ENCODE peak calls at places on chromosomes 11 and 22, in eight cellular contexts. B is MM.1S, C is A673, Q is body of pancreas, D is colonic mucosa, G is heart right ventricle, S is OCI-LY7, Z is Peyer's patch. U is an unnamed sample.

GRCh38 chr22:35212996-35213395 is 44.3 kb upstream of the HMGXB4 start:
- DNase-seq in B (no peak), C (no peak), Q (no peak), D (no peak), G (no peak), S (no peak), Z (no peak), U (no peak)

GRCh38 chr11:8261921-8262551 is 1.6 kb downstream of the LMO1 start:
- DNase-seq in B (no peak), C (no peak), Q (peak), D (no peak), G (no peak), S (no peak), Z (no peak), U (peak)

GRCh38 chr11:122721201-122721963 is 65.9 kb downstream of the UBASH3B start:
- DNase-seq in B (no peak), C (no peak), Q (no peak), D (no peak), G (no peak), S (no peak), Z (no peak), U (no peak)

GRCh38 chr11:36340909-36341308 is 44.8 kb downstream of the PRR5L start:
- DNase-seq in B (no peak), C (no peak), Q (no peak), D (no peak), G (no peak), S (no peak), Z (no peak), U (no peak)

GRCh38 chr11:1921576-1922141 is 2.2 kb downstream of the TNNT3 start:
- DNase-seq in B (no peak), C (no peak), Q (no peak), D (peak), G (no peak), S (no peak), Z (no peak), U (no peak)

GRCh38 chr11:114289779-114290178 is 6.4 kb upstream of the NNMT start:
- DNase-seq in B (no peak), C (no peak), Q (no peak), D (no peak), G (no peak), S (no peak), Z (no peak), U (no peak)

GRCh38 chr11:65288706-65289536 is 25.7 kb upstream of the CDC42EP2 start:
- DNase-seq in B (no peak), C (peak), Q (peak), D (no peak), G (no peak), S (no peak), Z (no peak), U (no peak)

GRCh38 chr11:134646561-134646960 is 234.5 kb upstream of the B3GAT1 start:
- DNase-seq in B (no peak), C (no peak), Q (no peak), D (no peak), G (no peak), S (no peak), Z (no peak), U (no peak)

GRCh38 chr11:59528741-59529140 is 17.4 kb downstream of the OR4D9 start:
- DNase-seq in B (no peak), C (no peak), Q (no peak), D (no peak), G (no peak), S (no peak), Z (no peak), U (no peak)

GRCh38 chr11:33005175-33005574 is 10.5 kb upstream of the DEPDC7 start:
- DNase-seq in B (no peak), C (no peak), Q (no peak), D (no peak), G (no peak), S (no peak), Z (no peak), U (no peak)

GRCh38 chr11:18594999-18595749 is 4.4 kb upstream of the MISFA start:
- DNase-seq in B (no peak), C (no peak), Q (no peak), D (no peak), G (no peak), S (no peak), Z (no peak), U (peak)

GRCh38 chr11:123064268-123064657 is 2.3 kb upstream of the HSPA8 start:
- DNase-seq in B (no peak), C (no peak), Q (no peak), D (no peak), G (no peak), S (peak), Z (no peak), U (no peak)

GRCh38 chr11:37230865-37231264 is 632.8 kb upstream of the RAG2 start:
- DNase-seq in B (no peak), C (peak), Q (no peak), D (no peak), G (no peak), S (no peak), Z (no peak), U (no peak)

GRCh38 chr22:30201970-30202369 is 44.6 kb downstream of the LIF start:
- DNase-seq in B (no peak), C (no peak), Q (no peak), D (no peak), G (no peak), S (no peak), Z (no peak), U (no peak)

GRCh38 chr11:9757809-9758675 is 94.2 kb downstream of the SWAP70 start:
- DNase-seq in B (peak), C (peak), Q (peak), D (peak), G (peak), S (peak), Z (peak), U (peak)

GRCh38 chr11:126595560-126595959 is 240.1 kb downstream of the ST3GAL4 start:
- DNase-seq in B (no peak), C (no peak), Q (no peak), D (no peak), G (no peak), S (no peak), Z (no peak), U (no peak)

GRCh38 chr11:57083641-57084385 is 95.1 kb downstream of the OR5AK2 start:
- DNase-seq in B (no peak), C (no peak), Q (no peak), D (no peak), G (no peak), S (no peak), Z (no peak), U (no peak)

GRCh38 chr11:68036717-68037239 is 2.0 kb upstream of the TCIRG1 start:
- DNase-seq in B (no peak), C (no peak), Q (peak), D (no peak), G (peak), S (no peak), Z (peak), U (no peak)

GRCh38 chr22:31148953-31149627 is 8.8 kb upstream of the PLA2G3 start:
- DNase-seq in B (peak), C (peak), Q (peak), D (peak), G (peak), S (peak), Z (peak), U (peak)

GRCh38 chr11:35822815-35823495 is 120.9 kb upstream of the LDLRAD3 start:
- DNase-seq in B (no peak), C (peak), Q (no peak), D (no peak), G (no peak), S (no peak), Z (no peak), U (no peak)

GRCh38 chr11:115623021-115623451 is 118.8 kb upstream of the CADM1 start:
- DNase-seq in B (no peak), C (no peak), Q (peak), D (peak), G (peak), S (no peak), Z (peak), U (peak)

GRCh38 chr11:88979641-88980040 is 86.1 kb downstream of the GRM5 start:
- DNase-seq in B (no peak), C (no peak), Q (no peak), D (no peak), G (no peak), S (no peak), Z (no peak), U (no peak)

GRCh38 chr11:116535120-116535519 is 237.7 kb downstream of the BUD13 start:
- DNase-seq in B (no peak), C (no peak), Q (no peak), D (no peak), G (no peak), S (no peak), Z (no peak), U (peak)

GRCh38 chr11:119572481-119573424 is 149.8 kb upstream of the THY1 start:
- DNase-seq in B (no peak), C (no peak), Q (no peak), D (no peak), G (no peak), S (no peak), Z (no peak), U (no peak)

GRCh38 chr22:37659066-37659896 is 758 bp downstream of the PDXP start:
- DNase-seq in B (peak), C (no peak), Q (peak), D (peak), G (no peak), S (peak), Z (peak), U (peak)

DNA sequence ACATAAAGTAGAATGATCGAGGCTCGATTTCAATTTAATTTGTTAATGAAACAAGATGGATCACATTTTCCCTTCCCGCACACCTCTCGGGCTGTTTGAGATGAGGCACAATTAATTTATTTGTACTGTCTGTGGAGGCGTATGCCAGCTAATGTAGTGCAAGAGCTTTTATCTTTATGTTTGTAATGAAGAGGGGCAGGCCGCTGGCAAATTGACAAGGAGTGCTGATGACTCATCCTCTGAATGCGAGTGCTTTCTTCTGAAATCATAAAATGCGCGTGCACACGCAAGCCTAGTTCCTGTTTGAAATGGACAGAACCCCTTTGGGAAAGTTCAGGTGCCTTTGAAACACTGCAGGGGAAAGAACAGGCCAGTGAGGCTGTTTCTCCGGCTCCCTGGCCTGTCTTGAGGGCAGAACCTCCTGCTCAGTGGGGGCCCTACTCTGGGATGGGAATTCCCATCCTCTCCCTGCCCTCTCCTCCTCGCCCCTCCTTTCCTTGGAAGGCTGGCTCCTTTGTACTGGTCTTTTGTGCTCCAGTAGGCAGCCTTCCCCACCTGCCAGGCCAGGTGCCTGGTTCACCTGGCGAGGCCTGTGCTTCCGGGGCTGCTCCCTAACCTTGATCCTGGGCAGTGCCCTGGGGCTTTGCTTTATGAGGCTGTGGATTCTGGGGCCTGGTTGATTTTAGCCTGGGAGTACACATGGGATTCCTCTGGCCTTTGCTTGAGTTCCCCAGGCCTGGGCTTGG is 50.3 kb downstream of the TEAD1 start:
- DNase-seq in B (no peak), C (peak), Q (peak), D (peak), G (peak), S (no peak), Z (peak), U (no peak)
- H3K27ac ChIP-seq in B (no peak), C (peak), Q (peak), D (peak), G (no peak), S (no peak), Z (no peak), U (peak)

GRCh38 chr11:69654001-69654659 is 13.2 kb downstream of the CCND1 start:
- DNase-seq in B (no peak), C (no peak), Q (peak), D (no peak), G (no peak), S (no peak), Z (no peak), U (no peak)
- H3K4me3 ChIP-seq in B (no peak), C (no peak), Q (no peak), D (no peak), G (no peak), S (no peak), Z (no peak), U (no peak)

GRCh38 chr11:85826096-85826855 is 15.3 kb upstream of the SYTL2 start:
- DNase-seq in B (peak), C (peak), Q (no peak), D (no peak), G (peak), S (peak), Z (no peak), U (no peak)
- TF ChIP-seq CTCF in B (peak), C (peak), Q (no peak), D (peak), G (peak), S (peak), Z (no peak), U (peak)

DNA sequence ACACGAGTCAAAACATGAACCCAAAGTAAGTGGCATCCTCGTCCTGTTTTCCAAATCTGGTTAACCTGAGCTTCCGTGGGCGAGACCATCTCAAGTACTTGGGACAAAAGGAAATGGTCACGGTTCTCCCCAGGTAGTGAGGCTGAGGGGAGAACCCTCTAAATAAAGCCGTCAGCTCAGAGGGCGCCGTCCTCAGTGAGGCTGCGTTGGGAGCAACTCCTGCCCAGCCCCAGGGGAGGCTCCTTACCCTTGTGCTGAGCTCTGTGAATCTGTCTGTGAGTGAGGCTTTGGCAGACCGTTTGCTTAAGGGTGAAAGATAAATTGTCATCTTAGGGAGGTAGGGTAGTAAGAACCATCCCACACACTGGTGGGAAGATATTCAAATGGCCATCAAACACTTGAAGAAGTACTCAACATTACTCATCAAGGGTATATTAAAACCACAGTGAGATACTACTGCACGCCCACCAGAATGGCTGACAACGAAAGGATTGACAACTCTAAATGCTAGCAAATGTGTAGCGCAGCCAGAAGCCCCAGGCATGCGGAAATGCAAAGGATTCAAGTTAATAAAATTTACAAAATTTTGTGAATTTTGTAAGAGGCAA is 321.0 kb downstream of the TBC1D22A start:
- DNase-seq in B (no peak), C (no peak), Q (no peak), D (no peak), G (no peak), S (no peak), Z (no peak), U (no peak)
- H3K27ac ChIP-seq in B (no peak), C (no peak), Q (no peak), D (no peak), G (no peak), S (no peak), Z (no peak), U (no peak)

DNA sequence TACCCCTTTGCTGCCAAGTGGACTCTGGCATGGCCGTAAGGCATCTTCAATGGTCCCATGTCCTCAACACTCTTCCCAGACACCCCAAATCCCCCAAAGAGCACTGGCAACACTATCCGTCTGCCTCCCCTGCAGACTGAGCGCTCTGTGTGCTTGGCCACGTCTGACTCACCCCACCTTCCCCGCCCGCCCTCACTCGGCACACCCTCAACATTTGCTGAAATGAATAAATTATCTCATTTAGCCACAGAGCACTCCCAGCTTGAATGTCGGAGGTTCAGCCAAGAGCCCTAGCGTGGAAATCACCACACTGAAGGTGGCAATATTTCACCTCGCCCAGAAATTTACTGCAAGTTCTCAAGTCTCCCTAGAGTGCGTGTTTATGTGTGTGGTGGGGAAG is 46.5 kb upstream of the TCF20 start:
- DNase-seq in B (no peak), C (peak), Q (no peak), D (peak), G (no peak), S (no peak), Z (peak), U (no peak)
- H3K4me3 ChIP-seq in B (no peak), C (no peak), Q (no peak), D (peak), G (no peak), S (no peak), Z (no peak), U (no peak)

DNA sequence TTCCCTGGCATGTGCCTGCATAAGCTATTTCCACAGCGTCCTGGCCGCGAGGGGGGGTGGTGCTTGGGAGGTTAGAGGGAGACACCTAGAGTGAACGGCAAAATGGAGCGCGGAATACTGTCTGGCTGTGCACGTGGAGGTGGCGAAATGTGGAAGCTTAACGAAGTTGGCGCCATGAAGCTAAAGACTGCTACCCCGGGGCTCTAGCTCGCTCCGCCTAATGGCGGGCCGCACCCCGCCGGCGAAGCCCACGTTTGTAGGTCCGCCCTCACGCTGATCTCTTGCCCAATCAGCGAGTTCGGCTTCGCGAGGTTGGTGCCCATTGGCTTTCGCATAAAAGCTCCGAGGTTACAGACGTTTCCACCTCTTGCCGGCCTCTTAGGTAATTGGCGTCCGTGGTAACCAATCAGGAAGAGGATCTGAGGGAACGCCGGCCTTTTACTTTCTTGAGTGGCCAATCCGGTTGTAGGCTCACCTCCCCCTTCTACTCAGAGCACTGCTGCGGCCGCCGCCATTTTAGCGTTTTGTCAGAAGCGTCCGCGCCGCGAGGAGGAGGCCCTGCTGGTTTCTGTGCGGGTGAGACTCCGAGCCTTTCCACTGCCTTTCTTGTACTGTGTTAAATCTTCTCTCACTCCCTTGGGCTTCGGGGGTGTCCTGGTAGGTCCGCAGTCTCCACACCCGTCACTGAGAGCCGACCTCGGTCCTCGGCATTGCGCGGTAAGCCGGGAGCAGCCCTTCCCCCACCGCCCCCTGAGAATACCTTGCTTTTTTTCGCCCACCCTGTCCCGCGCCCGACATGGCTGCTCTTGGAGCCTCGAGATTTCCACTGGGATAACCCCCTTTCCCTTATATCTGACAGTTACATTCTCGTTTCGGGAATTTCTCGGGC is at the start of gene RBM4:
- DNase-seq in B (peak), C (peak), Q (peak), D (peak), G (peak), S (peak), Z (peak), U (peak)
- TF ChIP-seq CTCF in B (no peak), C (no peak), Q (no peak), D (no peak), G (peak), S (peak), Z (no peak), U (no peak)

DNA sequence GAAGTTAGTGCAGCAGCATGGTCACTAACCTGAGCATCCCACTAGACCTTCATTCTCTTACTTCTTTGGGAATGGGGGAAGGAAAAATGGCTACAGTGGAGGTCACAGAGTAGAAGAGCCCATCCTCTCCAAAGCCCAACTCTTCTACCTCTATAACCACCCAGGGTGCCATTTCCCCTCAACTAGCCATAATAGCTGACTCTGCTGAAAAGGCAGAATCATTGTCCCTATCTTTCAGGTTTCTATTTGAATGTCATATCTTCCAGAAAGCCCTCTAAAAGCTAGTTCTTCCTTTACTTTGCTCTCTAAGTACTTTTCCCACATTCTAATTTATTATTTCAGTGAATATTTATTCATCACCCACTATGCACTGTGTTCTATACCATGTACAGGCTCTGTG is 421.6 kb downstream of the TENM4 start:
- DNase-seq in B (no peak), C (no peak), Q (no peak), D (no peak), G (no peak), S (no peak), Z (no peak), U (no peak)
- H3K27ac ChIP-seq in B (no peak), C (no peak), Q (no peak), D (no peak), G (no peak), S (no peak), Z (no peak), U (no peak)

GRCh38 chr11:11532574-11532973 is 89.2 kb downstream of the GALNT18 start:
- DNase-seq in B (no peak), C (no peak), Q (no peak), D (no peak), G (peak), S (no peak), Z (no peak), U (no peak)
- H3K4me3 ChIP-seq in B (no peak), C (no peak), Q (no peak), D (no peak), G (no peak), S (no peak), Z (no peak), U (no peak)

DNA sequence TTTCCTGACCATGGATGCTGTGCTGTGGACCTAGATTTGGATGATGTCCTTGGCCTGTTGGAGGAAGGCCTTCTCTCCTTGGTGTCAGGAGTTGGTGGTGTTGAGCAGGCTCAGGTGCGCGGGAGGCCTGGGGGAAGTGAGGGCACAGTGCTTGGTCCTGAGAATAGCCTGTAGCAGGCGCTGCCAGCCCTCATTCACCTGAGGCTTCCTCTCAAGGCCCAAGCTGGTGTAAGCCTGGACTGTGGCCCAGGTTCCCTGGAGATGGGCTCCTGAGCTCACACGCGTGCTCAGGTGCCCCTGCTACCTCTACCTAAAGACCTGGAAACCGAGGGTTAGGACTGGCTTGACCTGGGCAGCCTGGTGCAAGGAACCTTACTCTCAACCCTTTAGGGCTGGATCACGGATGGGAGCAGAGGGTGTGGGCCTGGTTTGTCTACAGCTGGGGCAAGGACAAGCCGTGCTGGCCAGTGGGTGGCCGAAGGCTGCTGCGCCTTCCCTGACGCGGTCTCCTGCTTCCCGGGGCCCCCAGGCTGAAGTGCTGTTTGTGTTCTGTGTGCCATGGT is 7.8 kb upstream of the GRAMD4 start:
- DNase-seq in B (no peak), C (no peak), Q (no peak), D (no peak), G (no peak), S (peak), Z (no peak), U (no peak)
- TF ChIP-seq CTCF in B (no peak), C (no peak), Q (no peak), D (no peak), G (no peak), S (peak), Z (no peak), U (no peak)

U was measured in coronary artery.